ENCODE peak calls at places on chromosomes 16 and 17, in six cellular contexts. One of them, this sample, is unnamed.

GRCh38 chr17:32323784-32324590 is 18.0 kb downstream of the C17orf75 start:
- DNase-seq in type B pancreatic cell: no peak
- DNase-seq in anterior cingulate cortex: peak
- DNase-seq in nephron progenitor cell: no peak
- DNase-seq in fibroblast of mammary gland: no peak
- DNase-seq in Peyer's patch: no peak
- DNase-seq in this sample: peak

GRCh38 chr17:35315971-35316370 is 57.5 kb downstream of the SLFN11 start:
- DNase-seq in anterior cingulate cortex: no peak
- DNase-seq in fibroblast of mammary gland: no peak
- DNase-seq in type B pancreatic cell: no peak
- DNase-seq in nephron progenitor cell: no peak
- DNase-seq in Peyer's patch: no peak
- DNase-seq in this sample: no peak

GRCh38 chr17:5419959-5420653 is at the start of gene RPAIN:
- DNase-seq in anterior cingulate cortex: peak
- DNase-seq in Peyer's patch: peak
- DNase-seq in type B pancreatic cell: peak
- DNase-seq in nephron progenitor cell: peak
- DNase-seq in fibroblast of mammary gland: peak
- DNase-seq in this sample: peak

GRCh38 chr16:87564524-87564778 is 37.9 kb upstream of the JPH3 start:
- DNase-seq in Peyer's patch: no peak
- DNase-seq in anterior cingulate cortex: no peak
- DNase-seq in type B pancreatic cell: no peak
- DNase-seq in fibroblast of mammary gland: no peak
- DNase-seq in nephron progenitor cell: no peak
- DNase-seq in this sample: no peak

GRCh38 chr16:50627419-50627818 is 53.7 kb downstream of the SNX20 start:
- DNase-seq in Peyer's patch: peak
- DNase-seq in anterior cingulate cortex: no peak
- DNase-seq in nephron progenitor cell: peak
- DNase-seq in type B pancreatic cell: no peak
- DNase-seq in fibroblast of mammary gland: peak
- DNase-seq in this sample: no peak

GRCh38 chr16:12260647-12261262 is 284.2 kb downstream of the SNX29 start:
- DNase-seq in type B pancreatic cell: no peak
- DNase-seq in nephron progenitor cell: peak
- DNase-seq in anterior cingulate cortex: no peak
- DNase-seq in fibroblast of mammary gland: peak
- DNase-seq in Peyer's patch: no peak
- DNase-seq in this sample: peak

GRCh38 chr17:2828396-2829038 is 32.3 kb downstream of the RAP1GAP2 start:
- DNase-seq in fibroblast of mammary gland: peak
- DNase-seq in type B pancreatic cell: peak
- DNase-seq in anterior cingulate cortex: no peak
- DNase-seq in Peyer's patch: peak
- DNase-seq in nephron progenitor cell: peak
- DNase-seq in this sample: peak

GRCh38 chr16:58464047-58464915 is 35.7 kb upstream of the NDRG4 start:
- DNase-seq in anterior cingulate cortex: no peak
- DNase-seq in fibroblast of mammary gland: no peak
- DNase-seq in type B pancreatic cell: no peak
- DNase-seq in Peyer's patch: no peak
- DNase-seq in nephron progenitor cell: peak
- DNase-seq in this sample: no peak

This sample was measured in IMR-90.